ENCODE peak calls at places on chromosomes 3 and 15, in nine cellular contexts. T is IMR-90; F is mesendoderm; W is GM23248; U is left lung; J is adrenal gland; V is brain microvascular endothelial cell; E is CD4-positive, CD25-positive, alpha-beta regulatory T cell; C is CD8-positive, alpha-beta T cell. I is an unnamed sample. For H3K27me3, the result is how much of the 10 kb centered on the place peaks cover.

GRCh38 chr15:48507416-48508065 is 138.0 kb downstream of the FBN1 start:
- DNase-seq in T (peak), F (peak), W (peak), U (no peak), J (peak), V (peak), E (no peak), C (no peak), I (no peak)

GRCh38 chr3:154568064-154568463 is 138.1 kb upstream of the GPR149 start:
- DNase-seq in T (no peak), F (no peak), W (no peak), U (no peak), J (no peak), V (no peak), E (no peak), C (no peak), I (no peak)

GRCh38 chr15:29612096-29612495 is 210.2 kb downstream of the TJP1 start:
- DNase-seq in T (peak), F (peak), W (peak), U (no peak), J (peak), V (peak), E (no peak), C (no peak), I (no peak)

GRCh38 chr3:107198522-107199271 is 178.5 kb upstream of the CCDC54 start:
- DNase-seq in T (peak), F (no peak), W (peak), U (no peak), J (no peak), V (no peak), E (no peak), C (no peak), I (peak)

GRCh38 chr3:187811580-187812250 is 66.4 kb upstream of the BCL6 start:
- DNase-seq in T (peak), F (peak), W (peak), U (no peak), J (peak), V (peak), E (no peak), C (no peak), I (no peak)

GRCh38 chr15:94411279-94411678 is 179.9 kb downstream of the MCTP2 start:
- DNase-seq in T (no peak), F (no peak), W (no peak), U (no peak), J (no peak), V (no peak), E (no peak), C (no peak), I (no peak)

GRCh38 chr15:78840661-78841060 is 29.4 kb upstream of the ADAMTS7 start:
- DNase-seq in T (no peak), F (peak), W (peak), U (no peak), J (no peak), V (peak), E (no peak), C (no peak), I (no peak)

GRCh38 chr3:117820900-117821299 is 1111.3 kb downstream of the TUSC7 start:
- DNase-seq in T (peak), F (peak), W (peak), U (no peak), J (no peak), V (no peak), E (no peak), C (no peak), I (no peak)

GRCh38 chr3:13277860-13278531 is 142.1 kb downstream of the NUP210 start:
- DNase-seq in T (peak), F (no peak), W (peak), U (no peak), J (no peak), V (peak), E (no peak), C (no peak), I (no peak)

GRCh38 chr3:157174265-157174615 is 14.3 kb upstream of the CCNL1 start:
- DNase-seq in T (no peak), F (no peak), W (peak), U (no peak), J (peak), V (peak), E (no peak), C (no peak), I (no peak)

GRCh38 chr15:75114796-75115195 is 86.9 kb upstream of the C15orf39 start:
- DNase-seq in T (no peak), F (no peak), W (no peak), U (peak), J (peak), V (no peak), E (no peak), C (no peak), I (peak)

GRCh38 chr3:49411550-49411967 is 217 bp downstream of the RHOA start:
- DNase-seq in T (no peak), F (no peak), W (no peak), U (peak), J (peak), V (no peak), E (no peak), C (peak), I (peak)

GRCh38 chr3:79383402-79384012 is 384.3 kb downstream of the ROBO1 start:
- DNase-seq in T (peak), F (no peak), W (peak), U (no peak), J (no peak), V (peak), E (no peak), C (no peak), I (no peak)

GRCh38 chr3:54087581-54088410 is 34.6 kb upstream of the CACNA2D3 start:
- DNase-seq in T (no peak), F (peak), W (peak), U (no peak), J (no peak), V (no peak), E (no peak), C (no peak), I (no peak)

GRCh38 chr3:58167431-58168351 is 43.1 kb downstream of the DNASE1L3 start:
- DNase-seq in T (peak), F (peak), W (peak), U (peak), J (peak), V (peak), E (peak), C (peak), I (peak)

GRCh38 chr3:15505412-15506165 is 15.9 kb downstream of the COLQ start:
- DNase-seq in T (no peak), F (no peak), W (no peak), U (no peak), J (no peak), V (no peak), E (no peak), C (no peak), I (no peak)

GRCh38 chr3:30286811-30287210 is 319.6 kb upstream of the TGFBR2 start:
- DNase-seq in T (no peak), F (no peak), W (peak), U (no peak), J (no peak), V (no peak), E (no peak), C (no peak), I (no peak)

GRCh38 chr3:123089611-123090301 is 22.9 kb downstream of the PDIA5 start:
- DNase-seq in T (no peak), F (no peak), W (peak), U (peak), J (peak), V (no peak), E (no peak), C (no peak), I (peak)

GRCh38 chr3:49501842-49502241 is 31.8 kb downstream of the DAG1 start:
- DNase-seq in T (no peak), F (no peak), W (no peak), U (no peak), J (no peak), V (no peak), E (no peak), C (no peak), I (no peak)

GRCh38 chr3:168859574-168859973 is 763.9 kb upstream of the GOLIM4 start:
- DNase-seq in T (no peak), F (no peak), W (no peak), U (no peak), J (no peak), V (no peak), E (no peak), C (no peak), I (no peak)

GRCh38 chr3:12954891-12955650 is 113.7 kb upstream of the RPL32 start:
- DNase-seq in T (no peak), F (no peak), W (peak), U (peak), J (peak), V (no peak), E (no peak), C (no peak), I (peak)

GRCh38 chr3:134601539-134602439 is 49.0 kb downstream of the KY start:
- DNase-seq in T (peak), F (peak), W (peak), U (no peak), J (peak), V (peak), E (no peak), C (no peak), I (peak)

DNA sequence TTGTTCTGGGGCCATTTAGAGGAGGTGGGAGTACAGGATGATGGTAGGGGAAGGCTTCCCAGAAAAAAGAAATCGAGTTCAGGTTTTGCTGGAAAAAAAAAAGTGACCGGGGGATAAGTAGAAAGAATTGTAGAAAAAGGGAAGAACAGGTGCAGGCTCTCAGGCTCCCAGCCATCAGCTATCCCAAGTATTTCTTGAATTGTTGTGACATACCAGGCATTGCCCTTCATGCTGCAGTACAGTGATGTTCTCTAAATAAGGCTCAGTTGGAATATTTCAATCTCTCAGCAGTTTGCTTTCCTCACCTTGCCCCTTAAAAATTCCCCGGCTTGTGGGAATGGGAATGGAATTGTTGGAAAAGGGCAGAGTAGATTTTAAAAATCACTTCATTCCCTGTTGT is 82.5 kb upstream of the RGMA start:
- DNase-seq in T (no peak), F (no peak), W (no peak), U (no peak), J (no peak), V (no peak), E (no peak), C (no peak), I (no peak)
- H3K27me3 ChIP-seq in T (under half), F (under half), W (under half), U (under half), J (under half), V (under half), E (under half), C (under half), I (under half)

GRCh38 chr15:40058476-40059140 is 19.6 kb upstream of the SRP14 start:
- DNase-seq in T (peak), F (no peak), W (peak), U (peak), J (peak), V (peak), E (no peak), C (no peak), I (no peak)

GRCh38 chr15:40053234-40054055 is 14.5 kb upstream of the SRP14 start:
- DNase-seq in T (no peak), F (no peak), W (no peak), U (peak), J (no peak), V (no peak), E (no peak), C (no peak), I (no peak)

GRCh38 chr15:40054056-40054745 is 15.2 kb upstream of the SRP14 start:
- DNase-seq in T (peak), F (no peak), W (peak), U (peak), J (no peak), V (no peak), E (no peak), C (no peak), I (no peak)

GRCh38 chr15:40054746-40055575 is 16.0 kb upstream of the SRP14 start:
- DNase-seq in T (peak), F (no peak), W (peak), U (peak), J (peak), V (no peak), E (no peak), C (peak), I (peak)

GRCh38 chr15:40055576-40056293 is 16.8 kb upstream of the SRP14 start:
- DNase-seq in T (no peak), F (peak), W (no peak), U (peak), J (peak), V (no peak), E (no peak), C (no peak), I (no peak)
- H3K27ac ChIP-seq in T (no peak), F (no peak), W (no peak), U (no peak), J (no peak), V (no peak), E (no peak), C (no peak), I (no peak)

GRCh38 chr3:47978386-47978785 is 37.8 kb downstream of the MAP4 start:
- DNase-seq in T (no peak), F (no peak), W (peak), U (no peak), J (no peak), V (peak), E (no peak), C (no peak), I (no peak)

GRCh38 chr3:47980795-47981194 is 35.4 kb downstream of the MAP4 start:
- DNase-seq in T (peak), F (no peak), W (no peak), U (no peak), J (no peak), V (no peak), E (no peak), C (no peak), I (no peak)

GRCh38 chr3:47976135-47976758 is 40.0 kb downstream of the MAP4 start:
- DNase-seq in T (no peak), F (no peak), W (no peak), U (no peak), J (no peak), V (no peak), E (no peak), C (no peak), I (no peak)

GRCh38 chr3:47974974-47975470 is 41.2 kb downstream of the MAP4 start:
- DNase-seq in T (no peak), F (no peak), W (no peak), U (no peak), J (no peak), V (no peak), E (no peak), C (no peak), I (no peak)

GRCh38 chr3:47979070-47979469 is 37.1 kb downstream of the MAP4 start:
- DNase-seq in T (no peak), F (no peak), W (no peak), U (no peak), J (no peak), V (no peak), E (no peak), C (no peak), I (no peak)
- H3K4me3 ChIP-seq in T (no peak), F (no peak), W (no peak), U (no peak), J (no peak), V (no peak), E (no peak), C (no peak), I (no peak)

DNA sequence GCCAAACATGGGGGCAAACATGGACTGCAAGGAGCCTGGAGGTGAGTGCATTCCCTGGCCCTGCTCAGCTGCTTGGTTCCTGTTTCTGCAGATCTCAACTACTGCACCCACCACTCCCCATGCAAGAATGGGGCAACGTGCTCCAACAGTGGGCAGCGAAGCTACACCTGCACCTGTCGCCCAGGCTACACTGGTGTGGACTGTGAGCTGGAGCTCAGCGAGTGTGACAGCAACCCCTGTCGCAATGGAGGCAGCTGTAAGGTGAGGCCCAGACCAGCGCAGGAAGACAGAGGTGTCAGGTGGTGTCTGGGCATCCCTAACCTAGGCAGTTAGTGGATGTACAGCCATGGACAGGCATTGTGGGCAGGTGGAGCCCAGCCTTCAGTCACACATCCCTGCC is 5.3 kb downstream of the DLL4 start:
- DNase-seq in T (no peak), F (no peak), W (no peak), U (no peak), J (no peak), V (no peak), E (no peak), C (no peak), I (no peak)
- H3K27me3 ChIP-seq in T (under half), F (under half), W (under half), U (under half), J (under half), V (under half), E (under half), C (under half), I (under half)

DNA sequence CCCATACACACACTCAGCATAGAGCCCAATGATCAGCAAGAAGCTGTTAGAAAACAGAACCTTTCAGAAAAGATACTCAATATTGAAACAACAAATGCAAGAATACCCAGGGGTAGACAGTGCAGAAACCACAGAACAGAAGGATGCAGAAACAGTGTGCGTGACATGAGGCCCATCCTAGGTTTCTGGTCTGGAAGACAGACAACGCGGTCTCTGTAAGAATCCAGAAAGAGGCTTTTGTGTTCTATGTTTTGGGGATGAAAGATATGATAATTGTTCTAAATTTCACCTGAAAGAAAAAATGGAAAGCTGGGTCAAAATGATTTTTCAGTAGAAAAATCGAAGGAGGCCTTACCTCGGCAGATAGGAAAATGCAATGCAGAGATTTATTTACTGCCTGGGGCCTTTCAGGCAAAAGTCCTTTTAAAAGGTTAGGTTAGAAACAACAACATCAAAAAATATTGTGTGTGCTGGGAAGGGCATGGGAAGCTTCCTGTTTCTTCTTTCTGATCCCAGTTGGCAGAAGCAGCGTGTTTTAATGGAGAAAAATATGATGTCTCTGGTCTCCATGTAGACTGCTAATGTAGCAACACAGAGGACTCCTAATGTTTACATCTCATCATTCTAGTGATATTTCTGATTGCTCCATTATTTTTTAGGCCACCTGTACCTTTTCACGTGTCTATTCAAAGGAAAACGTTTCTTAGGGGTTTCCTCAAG is 17.0 kb downstream of the SYNM start:
- DNase-seq in T (no peak), F (no peak), W (no peak), U (no peak), J (no peak), V (no peak), E (no peak), C (no peak), I (no peak)
- H3K27ac ChIP-seq in T (no peak), F (no peak), W (no peak), U (no peak), J (peak), V (no peak), E (no peak), C (no peak), I (peak)

DNA sequence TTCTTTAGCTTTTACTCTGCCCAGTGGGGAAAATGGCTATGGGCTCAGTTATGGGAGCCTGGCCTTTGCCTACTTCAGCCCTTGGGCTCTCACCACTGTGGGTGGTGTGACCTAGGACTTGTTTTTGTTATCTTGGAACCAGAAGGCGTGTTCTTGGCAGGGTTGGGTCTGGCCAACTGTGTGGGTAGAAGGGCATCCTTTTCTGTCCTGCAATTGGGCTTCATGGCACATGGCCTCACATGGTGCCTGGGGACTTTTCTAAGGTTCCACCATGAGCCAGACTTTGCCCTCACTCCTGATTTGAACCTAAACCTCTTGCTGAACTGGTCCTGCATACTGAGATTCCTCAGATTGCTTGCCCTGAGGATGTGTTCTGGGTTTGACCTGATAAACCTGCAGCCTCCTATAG is 1.7 kb downstream of the GLYCTK start:
- DNase-seq in T (no peak), F (no peak), W (no peak), U (peak), J (no peak), V (no peak), E (no peak), C (no peak), I (no peak)
- H3K4me3 ChIP-seq in T (no peak), F (no peak), W (no peak), U (no peak), J (no peak), V (no peak), E (peak), C (no peak), I (no peak)

GRCh38 chr15:66246937-66247336 is 6.6 kb downstream of the MEGF11 start:
- DNase-seq in T (no peak), F (no peak), W (no peak), U (no peak), J (no peak), V (no peak), E (no peak), C (no peak), I (no peak)
- H3K27me3 ChIP-seq in T (half or more), F (under half), W (half or more), U (half or more), J (under half), V (under half), E (under half), C (under half), I (under half)

DNA sequence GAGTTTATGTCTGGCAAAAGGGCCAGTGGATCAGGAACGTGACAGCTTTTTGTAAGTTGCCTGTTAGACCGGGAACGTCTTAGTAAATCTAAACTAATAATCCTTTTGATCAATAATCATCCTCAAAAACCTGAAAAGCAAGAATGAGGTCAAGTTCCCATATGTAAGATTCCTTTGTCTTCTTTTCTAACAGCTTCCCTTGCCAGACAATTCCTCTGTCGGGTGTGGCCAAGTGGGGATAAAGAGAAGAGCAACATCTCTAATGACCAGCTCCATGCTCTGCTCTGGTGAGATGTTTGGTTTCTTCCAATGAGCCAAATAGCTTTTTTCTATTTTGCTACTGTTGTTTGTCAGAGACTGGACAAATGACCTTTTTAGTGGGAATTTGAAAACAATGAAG is 19.8 kb downstream of the FANCD2OS start:
- DNase-seq in T (no peak), F (no peak), W (peak), U (no peak), J (no peak), V (no peak), E (no peak), C (no peak), I (no peak)
- H3K27ac ChIP-seq in T (no peak), F (no peak), W (no peak), U (no peak), J (no peak), V (no peak), E (no peak), C (no peak), I (no peak)